ENCODE peak calls at places on chromosomes 4 and X, in four cellular contexts. V is WTC11, F is cardiac muscle cell, C is BJ. Z is an unnamed sample.

GRCh38 chr4:150699599-150699998 is 117.6 kb downstream of the MAB21L2 start:
- DNase-seq in V (no peak), F (no peak), C (no peak), Z (no peak)

GRCh38 chr4:119204898-119205297 is 7.6 kb upstream of the USP53 start:
- DNase-seq in V (no peak), F (no peak), C (no peak), Z (no peak)

GRCh38 chr4:147924604-147925412 is 192.9 kb downstream of the ARHGAP10 start:
- DNase-seq in V (peak; percentile 48), F (peak; percentile 55), C (no peak), Z (peak; percentile 32)

GRCh38 chr4:86450189-86450588 is 90.3 kb upstream of the MAPK10 start:
- DNase-seq in V (no peak), F (no peak), C (no peak), Z (no peak)

GRCh38 chrX:39508300-39508692 is 589.5 kb downstream of the BCOR start:
- DNase-seq in V (no peak), F (no peak), C (no peak), Z (no peak)

GRCh38 chr4:38071801-38072567 is 111.8 kb downstream of the PTTG2 start:
- DNase-seq in V (no peak), F (peak; percentile 64), C (no peak), Z (no peak)

GRCh38 chr4:6763330-6763851 is 19.1 kb upstream of the KIAA0232 start:
- DNase-seq in V (no peak), F (no peak), C (no peak), Z (no peak)

GRCh38 chr4:2837904-2838496 is 5.6 kb upstream of the ADD1 start:
- DNase-seq in V (no peak), F (peak; percentile 78), C (no peak), Z (peak; percentile 46)

GRCh38 chr4:123922847-123923246 is 526.3 kb downstream of the SPRY1 start:
- DNase-seq in V (no peak), F (peak; percentile 40), C (no peak), Z (no peak)

GRCh38 chr4:123305746-123306145 is 90.8 kb upstream of the SPRY1 start:
- DNase-seq in V (no peak), F (no peak), C (no peak), Z (no peak)

GRCh38 chr4:78989697-78990270 is 50.5 kb upstream of the PAQR3 start:
- DNase-seq in V (no peak), F (no peak), C (no peak), Z (no peak)

GRCh38 chr4:37241646-37242045 is 2.9 kb upstream of the NWD2 start:
- DNase-seq in V (no peak), F (no peak), C (no peak), Z (no peak)

GRCh38 chr4:109406337-109406931 is 27.2 kb upstream of the SEC24B start:
- DNase-seq in V (no peak), F (peak; percentile 78), C (peak; percentile 11), Z (no peak)

GRCh38 chr4:116066711-116067245 is 953.4 kb upstream of the NDST4 start:
- DNase-seq in V (peak; percentile 19), F (no peak), C (no peak), Z (no peak)

GRCh38 chr4:77190053-77190452 is 33.0 kb downstream of the CCNG2 start:
- DNase-seq in V (no peak), F (no peak), C (no peak), Z (no peak)

GRCh38 chr4:124964251-124964650 is 251.7 kb upstream of the ANKRD50 start:
- DNase-seq in V (no peak), F (no peak), C (no peak), Z (no peak)

GRCh38 chrX:39577206-39577605 is 520.6 kb downstream of the BCOR start:
- DNase-seq in V (no peak), F (no peak), C (no peak), Z (no peak)

GRCh38 chrX:70422886-70423336 is at the start of gene GDPD2:
- DNase-seq in V (peak; percentile 64), F (peak; percentile 48), C (no peak), Z (no peak)

GRCh38 chr4:68175562-68176155 is 46.0 kb upstream of the TMPRSS11F start:
- DNase-seq in V (no peak), F (peak; percentile 72), C (peak; percentile 4), Z (peak; percentile 21)

GRCh38 chrX:98357146-98357545 is 1473.4 kb downstream of the RPA4 start:
- DNase-seq in V (no peak), F (no peak), C (no peak), Z (no peak)

GRCh38 chrX:112839856-112840255 is 775 bp downstream of the AMOT start:
- DNase-seq in V (no peak), F (no peak), C (no peak), Z (no peak)

GRCh38 chrX:11406109-11406755 is 113.0 kb downstream of the AMELX start:
- DNase-seq in V (no peak), F (peak; percentile 40), C (no peak), Z (no peak)

GRCh38 chr4:76199664-76200211 is 13.9 kb downstream of the SCARB2 start:
- DNase-seq in V (peak; percentile 40), F (peak; percentile 62), C (no peak), Z (no peak)

GRCh38 chrX:46791927-46792825 is 33.3 kb upstream of the SLC9A7 start:
- DNase-seq in V (peak; percentile 16), F (peak; percentile 88), C (peak; percentile 77), Z (no peak)

GRCh38 chr4:177964061-177964460 is 521.8 kb upstream of the AGA start:
- DNase-seq in V (no peak), F (no peak), C (no peak), Z (no peak)